ENCODE peak calls at places on chromosomes 1 and 21, in five cellular contexts. P is dorsolateral prefrontal cortex, B is stomach, A is ovary, T is transverse colon. J is an unnamed sample.

GRCh38 chr1:56137829-56138505 is 441.4 kb downstream of the PLPP3 start:
- DNase-seq in P (no peak), B (no peak), A (no peak), T (no peak), J (no peak)

GRCh38 chr1:210571356-210572334 is 242.9 kb downstream of the HHAT start:
- DNase-seq in P (no peak), B (no peak), A (no peak), T (no peak), J (no peak)

GRCh38 chr21:38831526-38832467 is 26.1 kb downstream of the ETS2 start:
- DNase-seq in P (no peak), B (peak), A (no peak), T (peak), J (peak)

GRCh38 chr1:84406209-84406917 is 8.1 kb downstream of the DNASE2B start:
- DNase-seq in P (no peak), B (no peak), A (no peak), T (peak), J (no peak)

GRCh38 chr21:28959367-28960099 is 33.1 kb downstream of the LTN1 start:
- DNase-seq in P (no peak), B (no peak), A (no peak), T (no peak), J (no peak)

GRCh38 chr21:14064296-14064645 is 146.5 kb downstream of the LIPI start:
- DNase-seq in P (peak), B (no peak), A (no peak), T (no peak), J (no peak)

GRCh38 chr1:242129103-242129502 is 130.2 kb upstream of the MAP1LC3C start:
- DNase-seq in P (no peak), B (no peak), A (no peak), T (no peak), J (no peak)

GRCh38 chr1:68624233-68624632 is 127.4 kb upstream of the DEPDC1 start:
- DNase-seq in P (no peak), B (no peak), A (no peak), T (no peak), J (no peak)

GRCh38 chr21:45292399-45293213 is 4.9 kb upstream of the POFUT2 start:
- DNase-seq in P (peak), B (peak), A (peak), T (peak), J (peak)

GRCh38 chr1:6688757-6689156 is 12.9 kb downstream of the DNAJC11 start:
- DNase-seq in P (no peak), B (no peak), A (no peak), T (no peak), J (no peak)

GRCh38 chr1:207827488-207827830 is 75.6 kb downstream of the CD46 start:
- DNase-seq in P (no peak), B (no peak), A (peak), T (no peak), J (no peak)

GRCh38 chr21:37182222-37182621 is 84.9 kb downstream of the VPS26C start:
- DNase-seq in P (no peak), B (no peak), A (no peak), T (no peak), J (no peak)

GRCh38 chr1:5725406-5725805 is 266.8 kb downstream of the NPHP4 start:
- DNase-seq in P (peak), B (no peak), A (no peak), T (no peak), J (no peak)

GRCh38 chr1:86976664-86977063 is 62.2 kb downstream of the HS2ST1 start:
- DNase-seq in P (no peak), B (no peak), A (no peak), T (no peak), J (no peak)

GRCh38 chr1:151476083-151476482 is 16.8 kb upstream of the POGZ start:
- DNase-seq in P (no peak), B (no peak), A (no peak), T (no peak), J (no peak)

GRCh38 chr1:190416239-190416638 is 61.4 kb downstream of the BRINP3 start:
- DNase-seq in P (no peak), B (no peak), A (no peak), T (no peak), J (no peak)

GRCh38 chr1:1208713-1209433 is 2.5 kb upstream of the TNFRSF18 start:
- DNase-seq in P (no peak), B (no peak), A (peak), T (peak), J (no peak)

GRCh38 chr1:38000529-38001453 is 4.5 kb downstream of the FHL3 start:
- DNase-seq in P (no peak), B (no peak), A (peak), T (no peak), J (no peak)

GRCh38 chr1:210663730-210664573 is 335.2 kb downstream of the HHAT start:
- DNase-seq in P (no peak), B (no peak), A (no peak), T (no peak), J (no peak)

DNA sequence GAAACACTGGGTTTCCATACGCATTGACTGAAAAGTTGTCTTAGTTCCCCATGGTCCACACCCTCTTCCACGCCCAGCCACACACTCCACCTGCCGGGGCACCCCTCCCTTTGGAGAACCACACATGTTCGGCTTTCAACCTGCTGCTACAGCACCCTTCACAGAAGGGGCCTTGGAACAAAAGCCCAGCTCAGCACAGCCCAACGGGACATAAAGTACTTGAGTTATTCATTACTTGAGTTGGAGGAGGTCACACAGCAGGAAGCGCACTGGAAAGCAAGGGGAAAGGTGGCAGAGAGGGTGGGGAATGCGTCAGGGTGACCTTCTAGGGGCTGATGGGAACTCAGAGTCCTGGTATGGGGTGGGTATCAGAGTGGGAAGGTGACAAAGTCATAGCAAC is 3.0 kb upstream of the ATP1B1 start:
- DNase-seq in P (no peak), B (peak), A (no peak), T (peak), J (peak)
- H3K27ac ChIP-seq in P (peak), B (peak), A (no peak), T (peak), J (peak)

GRCh38 chr1:13893456-13893855 is 193.5 kb downstream of the PRDM2 start:
- DNase-seq in P (no peak), B (no peak), A (no peak), T (peak), J (no peak)

GRCh38 chr1:13890766-13891165 is 190.8 kb downstream of the PRDM2 start:
- DNase-seq in P (no peak), B (no peak), A (no peak), T (no peak), J (no peak)

GRCh38 chr1:13892671-13893325 is 192.8 kb downstream of the PRDM2 start:
- DNase-seq in P (peak), B (no peak), A (peak), T (peak), J (no peak)

GRCh38 chr1:13889495-13889894 is 189.5 kb downstream of the PRDM2 start:
- DNase-seq in P (no peak), B (no peak), A (no peak), T (no peak), J (no peak)

DNA sequence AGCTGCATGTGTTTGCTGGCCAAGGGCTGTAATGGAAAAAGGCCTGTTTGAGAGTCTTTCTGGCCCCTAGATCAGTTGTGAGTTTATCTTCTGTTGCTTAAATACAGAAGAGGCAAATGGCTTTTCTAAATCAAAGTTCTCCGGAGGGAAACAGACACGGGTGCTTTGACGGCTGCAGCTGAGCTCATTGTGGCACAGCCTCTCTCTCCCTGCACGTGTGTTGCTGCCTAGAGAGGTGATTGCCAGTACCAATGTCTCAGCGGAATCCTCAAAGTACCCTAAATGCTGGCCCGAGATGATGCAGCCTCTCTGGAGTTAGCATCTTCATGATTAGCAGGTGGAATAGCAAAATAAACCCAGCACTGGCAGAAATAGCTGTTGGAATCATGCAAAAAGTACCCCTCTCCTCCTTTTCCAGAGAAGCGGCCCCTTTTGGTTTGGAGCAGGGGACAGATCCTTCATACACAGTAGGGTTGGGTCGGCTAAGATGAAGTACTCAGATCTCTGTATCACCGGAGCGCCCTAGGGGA is 192.2 kb downstream of the PRDM2 start:
- DNase-seq in P (no peak), B (no peak), A (no peak), T (no peak), J (no peak)
- H3K4me3 ChIP-seq in P (peak), B (peak), A (peak), T (peak), J (no peak)

GRCh38 chr1:27111771-27112573 is 43.0 kb downstream of the SLC9A1 start:
- DNase-seq in P (peak), B (peak), A (peak), T (peak), J (peak)
- H3K27ac ChIP-seq in P (peak), B (peak), A (peak), T (peak), J (peak)

GRCh38 chr1:30760596-30761311 is 3.2 kb upstream of the LAPTM5 start:
- DNase-seq in P (no peak), B (no peak), A (no peak), T (no peak), J (no peak)

GRCh38 chr1:30759718-30760281 is 2.2 kb upstream of the LAPTM5 start:
- DNase-seq in P (no peak), B (no peak), A (no peak), T (peak), J (no peak)

GRCh38 chr1:30757196-30757949 is at the start of gene LAPTM5:
- DNase-seq in P (no peak), B (peak), A (no peak), T (peak), J (peak)

GRCh38 chr1:30757976-30758688 is 558 bp upstream of the LAPTM5 start:
- DNase-seq in P (no peak), B (no peak), A (no peak), T (no peak), J (no peak)

DNA sequence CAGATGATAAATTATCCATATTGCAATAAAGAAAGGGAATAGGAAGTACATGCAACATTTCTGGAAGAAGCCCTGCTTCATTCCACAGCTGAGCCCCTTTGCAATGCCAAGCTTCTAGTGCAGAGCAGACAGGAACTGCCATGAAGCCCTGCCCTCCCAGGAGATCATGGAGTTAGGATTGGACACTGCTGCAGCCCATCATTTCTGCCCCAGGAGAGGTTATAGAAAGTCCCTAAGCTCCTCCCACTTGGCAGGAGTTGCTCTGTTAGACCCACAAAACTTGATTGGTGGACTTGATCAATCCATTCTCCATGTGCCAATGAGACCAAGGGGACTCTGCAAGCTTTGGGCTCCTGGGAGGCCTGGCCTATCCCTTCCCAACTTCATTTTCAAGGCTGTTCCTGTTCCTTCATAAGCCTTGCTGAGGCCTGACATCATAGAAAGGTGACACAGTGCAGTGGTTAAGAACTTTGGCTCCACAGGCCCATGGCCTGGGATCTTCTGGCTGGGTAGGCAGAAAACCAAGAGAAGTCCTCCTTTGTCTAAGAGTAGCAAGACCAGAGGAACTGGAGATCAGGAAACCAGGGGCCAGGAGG is 1.3 kb upstream of the LAPTM5 start:
- DNase-seq in P (no peak), B (no peak), A (no peak), T (no peak), J (no peak)
- H3K4me3 ChIP-seq in P (no peak), B (no peak), A (no peak), T (no peak), J (no peak)

DNA sequence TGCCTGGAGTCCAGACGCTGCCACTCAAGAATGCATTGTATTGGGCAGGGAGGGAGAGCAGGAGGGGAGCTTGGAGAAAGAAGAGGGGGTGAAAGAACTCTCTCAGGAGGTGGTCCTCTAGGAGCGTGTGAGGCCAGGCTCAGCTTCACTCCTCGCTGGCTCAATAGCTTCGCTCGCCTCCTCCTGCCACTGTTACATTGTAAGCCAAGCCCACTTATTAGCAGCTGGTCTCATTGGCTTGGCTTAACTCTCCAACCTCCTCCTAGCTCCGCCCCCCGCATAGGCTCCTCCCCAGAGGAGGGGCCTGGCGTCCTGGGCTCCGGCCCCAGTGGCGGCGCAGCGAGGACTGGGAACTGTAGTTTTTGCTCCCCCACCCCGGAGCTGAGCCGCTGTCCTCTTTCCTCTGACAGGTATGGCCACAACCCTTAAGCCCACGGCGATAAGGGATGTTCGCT is at the start of gene KCNN3:
- DNase-seq in P (peak), B (peak), A (peak), T (peak), J (peak)
- H3K27ac ChIP-seq in P (peak), B (no peak), A (no peak), T (peak), J (no peak)

DNA sequence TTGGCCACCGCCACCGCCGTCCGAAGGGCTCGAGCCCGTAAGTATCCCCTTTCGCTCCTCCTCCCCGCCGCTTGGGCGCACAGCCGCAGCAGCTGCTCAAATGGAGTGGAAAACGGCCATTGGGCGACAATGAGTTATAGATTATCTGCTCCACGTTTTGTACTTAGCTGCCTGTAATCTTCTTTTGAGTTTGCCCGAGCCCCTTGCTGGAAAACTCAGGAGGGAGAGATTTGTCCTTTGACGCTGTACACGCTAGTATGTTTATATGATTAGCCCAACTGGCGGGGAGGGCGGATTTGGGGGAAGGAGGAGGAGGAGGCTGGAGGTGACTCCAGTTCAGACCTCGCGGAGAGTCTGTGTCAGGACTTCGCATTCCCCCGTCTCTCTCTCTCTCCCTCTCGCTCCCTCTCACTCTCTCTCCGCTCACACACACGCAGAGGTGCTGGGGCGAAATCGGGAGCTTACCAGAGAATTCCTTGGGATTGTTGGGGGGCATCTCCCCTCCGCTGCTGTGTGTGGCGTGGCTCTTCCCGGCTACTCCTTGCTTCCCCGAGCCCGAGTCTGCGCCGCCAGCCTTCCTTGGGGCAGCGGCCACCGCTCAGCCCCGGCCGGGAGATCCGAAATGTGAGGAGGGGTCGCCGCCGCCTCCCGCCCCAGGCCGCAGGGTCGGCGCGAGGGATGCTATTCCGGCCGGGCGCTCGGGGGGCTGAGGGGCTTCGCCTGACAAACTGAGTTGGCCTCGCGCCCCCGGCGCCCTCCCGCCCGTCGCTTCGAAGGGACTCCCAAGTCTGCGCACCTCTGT is 499 bp downstream of the ADGRL2 start:
- DNase-seq in P (peak), B (peak), A (peak), T (peak), J (peak)
- H3K4me3 ChIP-seq in P (peak), B (peak), A (peak), T (peak), J (peak)

DNA sequence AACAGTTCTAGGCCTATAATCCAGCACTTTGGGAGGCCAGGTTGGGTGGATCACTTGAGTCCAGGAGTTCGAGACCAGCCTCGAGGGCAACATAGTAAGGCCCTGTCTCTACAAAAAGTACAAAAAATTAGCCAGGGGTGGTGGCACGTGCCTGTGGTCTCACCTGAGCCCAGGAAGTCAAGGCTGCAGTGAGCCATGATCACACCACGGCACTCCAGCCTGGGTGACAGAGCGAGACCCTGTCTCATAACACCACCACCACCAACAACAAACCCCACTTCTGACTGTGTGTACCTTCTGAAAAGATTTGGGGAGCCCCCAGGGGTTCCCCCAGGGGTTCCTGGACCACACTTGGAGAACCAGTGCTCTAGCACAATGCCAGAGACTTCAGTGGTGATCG is 30.0 kb downstream of the NUAK2 start:
- DNase-seq in P (no peak), B (no peak), A (no peak), T (no peak), J (no peak)
- H3K27ac ChIP-seq in P (no peak), B (no peak), A (no peak), T (no peak), J (no peak)

DNA sequence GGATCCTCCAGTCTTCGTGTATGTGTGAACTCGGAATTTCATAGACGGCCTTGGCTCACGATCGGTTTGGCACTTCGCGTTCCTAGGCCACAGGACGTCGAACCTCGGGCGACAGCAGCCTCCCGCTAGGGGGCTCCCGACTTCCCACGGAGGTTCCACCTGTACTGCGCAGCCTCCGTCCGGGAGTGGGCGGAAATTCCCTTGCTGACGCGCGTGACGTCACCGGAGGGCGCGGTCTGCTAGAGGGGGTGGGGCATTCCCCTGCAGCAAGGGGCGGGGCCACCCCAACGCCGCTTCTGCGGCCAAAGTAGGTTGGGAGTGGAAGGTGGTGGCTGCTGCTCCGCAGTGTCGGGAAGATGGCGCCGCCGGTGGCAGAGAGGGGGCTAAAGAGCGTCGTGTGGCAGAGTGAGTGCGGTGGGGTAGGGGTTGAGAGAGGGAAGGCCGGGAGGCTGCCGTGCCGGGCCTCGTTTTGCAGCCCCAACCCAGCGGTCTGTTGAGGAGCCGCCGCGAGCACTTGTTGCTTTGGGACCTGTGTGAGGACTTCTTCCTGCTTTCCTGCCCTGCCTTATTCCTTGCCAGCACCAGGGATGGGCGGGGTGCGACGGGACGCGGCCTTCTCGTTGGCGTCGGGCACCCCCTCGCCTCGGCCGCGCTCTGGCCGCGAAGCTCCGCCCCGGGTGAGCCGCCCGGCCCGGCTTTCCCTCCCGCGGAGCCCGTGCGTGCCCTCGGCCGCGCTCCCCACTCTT is at the start of gene STXBP3:
- DNase-seq in P (peak), B (peak), A (peak), T (peak), J (peak)
- H3K4me3 ChIP-seq in P (peak), B (peak), A (peak), T (peak), J (peak)